ENCODE peak calls at places on chromosomes 2 and 18, in six cellular contexts. L is H7; J is mesendoderm; F is sigmoid colon; M is fibroblast of the aortic adventitia; I is CD8-positive, alpha-beta memory T cell. X is an unnamed sample.

GRCh38 chr18:8769509-8769908 is 64.2 kb downstream of the MTCL1 start:
- DNase-seq in M (no peak), J (no peak), L (no peak), I (no peak), F (no peak), X (no peak)

GRCh38 chr2:226813148-226813701 is 13.6 kb upstream of the IRS1 start:
- DNase-seq in J (peak), I (no peak), M (peak), F (no peak), L (peak), X (no peak)

GRCh38 chr2:148810081-148810480 is 64.9 kb upstream of the KIF5C start:
- DNase-seq in I (no peak), L (no peak), F (no peak), J (no peak), M (no peak), X (no peak)

GRCh38 chr2:80199504-80199903 is 105.0 kb downstream of the LRRTM1 start:
- DNase-seq in M (no peak), J (peak), I (no peak), L (no peak), F (no peak), X (no peak)

GRCh38 chr2:171479154-171479814 is 43.0 kb upstream of the CYBRD1 start:
- DNase-seq in M (no peak), L (no peak), I (no peak), J (no peak), F (no peak), X (peak)

GRCh38 chr2:68365087-68365486 is at the start of gene PLEK:
- DNase-seq in F (peak), L (no peak), J (no peak), M (no peak), I (peak), X (no peak)

GRCh38 chr2:158381978-158382377 is 74.6 kb downstream of the CCDC148 start:
- DNase-seq in F (no peak), L (no peak), I (no peak), M (no peak), J (no peak), X (no peak)

GRCh38 chr2:42218712-42219111 is 49.6 kb downstream of the EML4 start:
- DNase-seq in F (no peak), L (no peak), I (no peak), M (no peak), J (no peak), X (no peak)

DNA sequence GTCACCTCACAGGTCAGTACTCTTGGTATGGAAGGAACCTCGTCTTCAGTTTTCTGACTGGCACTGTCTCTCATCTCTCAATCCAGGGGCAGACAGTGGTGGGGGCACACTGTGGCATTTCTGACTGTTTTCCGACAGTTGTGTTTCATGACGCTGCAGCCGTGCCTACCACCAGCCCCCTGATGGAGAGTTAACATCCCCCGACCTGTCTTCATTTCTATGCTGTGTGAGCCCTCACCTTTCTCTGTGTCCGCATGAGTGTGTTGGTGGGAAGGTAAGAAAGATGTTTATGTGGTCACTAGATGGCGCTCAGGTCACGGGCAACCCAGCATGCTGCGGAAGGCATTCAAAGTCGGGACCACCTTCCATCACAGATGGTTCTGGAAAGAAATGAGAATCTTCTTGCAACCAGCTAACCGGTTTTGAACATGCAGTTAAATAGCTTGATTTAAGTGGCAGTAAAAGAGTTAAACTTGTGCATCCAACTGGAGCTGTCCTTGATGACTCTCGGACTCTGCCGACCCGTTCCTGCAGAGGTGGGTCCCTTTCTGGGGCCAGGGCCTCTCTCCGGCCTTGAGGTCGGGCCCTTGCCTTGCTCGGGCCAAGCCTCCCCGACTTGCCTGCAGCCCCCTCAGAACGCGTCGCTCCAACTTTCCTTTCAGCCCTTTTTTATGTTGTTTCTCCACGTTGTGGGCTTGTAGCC is 92.4 kb downstream of the DYSF start:
- DNase-seq in M (peak), J (peak), F (peak), L (peak), I (peak), X (peak)
- H3K4me3 ChIP-seq in M (no peak), J (no peak), F (no peak), L (no peak), I (peak), X (no peak)

GRCh38 chr18:24049142-24049541 is 34.6 kb downstream of the TTC39C start:
- DNase-seq in I (no peak), F (no peak), L (no peak), M (no peak), J (no peak), X (no peak)

GRCh38 chr18:24051256-24051947 is 36.8 kb downstream of the TTC39C start:
- DNase-seq in L (no peak), M (peak), I (no peak), J (no peak), F (no peak), X (peak)

GRCh38 chr18:24053211-24053610 is 38.7 kb downstream of the TTC39C start:
- DNase-seq in J (no peak), L (no peak), M (no peak), F (no peak), I (no peak), X (no peak)

GRCh38 chr18:24052053-24052452 is 37.5 kb downstream of the TTC39C start:
- DNase-seq in L (no peak), J (no peak), F (no peak), I (no peak), M (no peak), X (peak)

DNA sequence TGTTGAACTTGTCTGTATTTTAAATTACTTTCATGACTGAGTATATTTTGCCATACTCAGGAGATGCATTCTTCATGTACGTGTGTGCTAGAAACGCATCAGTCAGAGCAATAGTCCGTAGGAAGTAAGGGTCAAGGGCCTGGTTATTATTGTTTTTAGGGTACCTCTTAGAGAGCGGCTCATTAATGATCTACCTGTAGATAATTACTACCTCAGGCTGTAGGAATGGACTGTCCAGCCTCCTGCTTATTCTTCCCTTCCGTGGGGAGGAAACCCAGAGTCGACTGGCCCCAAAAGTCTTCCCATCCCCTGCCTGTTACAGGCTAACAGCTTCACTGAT is 36.3 kb downstream of the TTC39C start:
- DNase-seq in M (no peak), L (no peak), J (no peak), I (no peak), F (no peak), X (no peak)
- H3K4me3 ChIP-seq in M (no peak), L (no peak), J (no peak), I (no peak), F (no peak), X (no peak)

GRCh38 chr18:74273394-74273793 is 18.4 kb downstream of the CYB5A start:
- DNase-seq in M (no peak), L (no peak), F (no peak), J (no peak), I (no peak), X (no peak)
- H3K4me3 ChIP-seq in M (no peak), L (no peak), F (no peak), J (no peak), I (no peak), X (no peak)

DNA sequence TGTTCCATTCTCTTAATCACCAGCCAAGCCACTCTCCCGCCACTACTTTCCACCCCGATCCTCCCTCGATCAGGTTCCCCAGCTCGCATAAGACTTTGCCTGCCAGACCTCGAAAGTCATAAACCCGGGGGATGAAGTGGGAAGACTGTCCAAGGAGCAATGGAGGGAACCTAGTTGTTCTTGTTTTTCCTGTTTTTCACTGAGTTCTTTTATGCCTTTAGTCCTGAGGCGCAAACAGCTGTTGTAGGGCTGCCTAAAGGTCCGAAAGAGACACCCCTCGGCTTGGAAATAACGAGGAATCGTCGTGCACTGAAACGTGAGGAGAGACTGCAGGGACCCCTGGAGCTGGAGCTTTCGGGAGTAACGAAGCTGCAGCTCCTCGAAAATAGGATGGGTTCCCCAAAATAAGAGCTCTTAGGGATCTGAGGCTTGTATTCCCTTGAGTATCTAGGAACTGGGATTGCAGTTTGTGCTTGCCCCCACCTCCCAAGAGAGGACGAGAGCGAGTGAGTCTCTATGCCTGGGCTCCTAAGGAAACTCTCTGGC is 1.7 kb upstream of the HOXD12 start:
- DNase-seq in J (no peak), L (no peak), I (no peak), F (no peak), M (no peak), X (no peak)
- H3K4me3 ChIP-seq in J (no peak), L (peak), I (no peak), F (peak), M (no peak), X (no peak)

GRCh38 chr2:62407838-62408589 is 98.0 kb downstream of the TMEM17 start:
- DNase-seq in I (no peak), L (no peak), M (peak), J (peak), F (peak), X (no peak)

GRCh38 chr2:62407401-62407800 is 98.6 kb downstream of the TMEM17 start:
- DNase-seq in M (no peak), J (no peak), L (no peak), F (no peak), I (no peak), X (no peak)

GRCh38 chr2:62402156-62402555 is 103.8 kb downstream of the TMEM17 start:
- DNase-seq in F (no peak), M (no peak), J (no peak), L (no peak), I (no peak), X (no peak)

GRCh38 chr2:62406573-62407043 is 99.4 kb downstream of the TMEM17 start:
- DNase-seq in J (no peak), I (no peak), M (no peak), L (no peak), F (no peak), X (no peak)

DNA sequence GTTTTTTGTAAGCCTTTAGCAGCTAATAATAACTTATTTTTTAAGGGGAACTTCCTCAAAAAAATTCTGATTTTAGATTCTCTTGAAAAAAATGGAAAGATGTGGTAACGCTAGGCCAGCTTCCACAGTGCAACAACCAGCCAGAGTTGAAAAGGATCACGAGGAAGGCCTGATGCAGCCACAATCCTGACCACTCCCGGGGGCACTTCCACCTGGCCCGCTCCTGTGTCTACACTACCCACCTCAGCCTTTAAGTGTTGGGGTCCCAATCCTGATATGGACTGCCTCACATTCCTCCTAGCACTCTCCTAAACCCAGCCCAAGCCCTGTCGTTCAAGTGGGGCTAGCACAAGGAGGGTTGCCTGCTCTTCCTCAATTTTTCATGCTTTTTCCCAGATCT is 101.0 kb downstream of the TMEM17 start:
- DNase-seq in L (no peak), M (no peak), I (no peak), J (no peak), F (no peak), X (no peak)
- H3K4me3 ChIP-seq in L (no peak), M (no peak), I (no peak), J (no peak), F (no peak), X (no peak)

X was measured in bronchial epithelial cell.